ENCODE peak calls at places on chromosomes 16 and 17, in six cellular contexts. I, A, P, G, M and E are unnamed samples.

GRCh38 chr16:17346774-17347569 is 123.8 kb downstream of the XYLT1 start:
- DNase-seq in A (no peak), G (peak; percentile 43), I (no peak), M (no peak), P (peak; percentile 84), E (no peak)

GRCh38 chr17:51427259-51428255 is 167.2 kb downstream of the UTP18 start:
- DNase-seq in M (no peak), I (no peak), A (no peak), P (no peak), G (no peak), E (no peak)

GRCh38 chr17:30151471-30151870 is 34.9 kb downstream of the NSRP1 start:
- DNase-seq in M (no peak), A (no peak), G (no peak), P (no peak), I (no peak), E (no peak)

GRCh38 chr17:28173071-28173561 is 130.6 kb downstream of the NLK start:
- DNase-seq in G (no peak), I (peak; percentile 10), P (no peak), M (no peak), A (no peak), E (no peak)

GRCh38 chr17:63623786-63624185 is 1.6 kb downstream of the MAP3K3 start:
- DNase-seq in M (no peak), P (no peak), A (no peak), G (no peak), I (no peak), E (no peak)

GRCh38 chr17:59878624-59879023 is 14.1 kb downstream of the TUBD1 start:
- DNase-seq in M (no peak), P (no peak), A (no peak), I (no peak), G (no peak), E (no peak)

GRCh38 chr16:84120023-84120422 is 3.3 kb upstream of the MBTPS1 start:
- DNase-seq in A (no peak), G (no peak), I (no peak), P (no peak), M (no peak), E (no peak)

GRCh38 chr16:20944861-20945390 is 44.4 kb downstream of the LYRM1 start:
- DNase-seq in M (no peak), I (peak; percentile 32), P (no peak), A (peak; percentile 43), G (peak; percentile 29), E (no peak)

GRCh38 chr17:60902399-60902798 is 224.7 kb downstream of the BCAS3 start:
- DNase-seq in P (no peak), M (no peak), I (peak; percentile 2), G (no peak), A (no peak), E (no peak)

GRCh38 chr17:61088556-61088955 is 311.1 kb upstream of the TBX2 start:
- DNase-seq in P (no peak), M (no peak), I (no peak), G (no peak), A (no peak), E (no peak)

GRCh38 chr16:3656491-3657468 is 2.3 kb downstream of the DNASE1 start:
- DNase-seq in I (no peak), G (no peak), A (no peak), M (peak; percentile 77), P (no peak), E (no peak)

GRCh38 chr16:17302620-17303019 is 168.1 kb downstream of the XYLT1 start:
- DNase-seq in P (no peak), A (no peak), G (no peak), I (no peak), M (no peak), E (no peak)

GRCh38 chr17:74450231-74450630 is 16.2 kb upstream of the CD300A start:
- DNase-seq in I (no peak), G (no peak), M (no peak), A (no peak), P (no peak), E (no peak)

GRCh38 chr16:10817963-10818941 is at the start of gene TVP23A:
- DNase-seq in P (no peak), I (peak; percentile 38), G (no peak), A (peak; percentile 13), M (no peak), E (no peak)

GRCh38 chr17:77327181-77327565 is 186.4 kb downstream of the SEC14L1 start:
- DNase-seq in I (no peak), A (no peak), M (no peak), P (no peak), G (no peak), E (no peak)

GRCh38 chr16:13427943-13428342 is 492.0 kb upstream of the ERCC4 start:
- DNase-seq in G (no peak), P (no peak), M (no peak), I (no peak), A (no peak), E (no peak)

GRCh38 chr16:63363738-63364137 is 1327.5 kb upstream of the CDH8 start:
- DNase-seq in P (no peak), A (no peak), G (no peak), M (no peak), I (no peak), E (no peak)

GRCh38 chr17:58492238-58493121 is 4.3 kb upstream of the HSF5 start:
- DNase-seq in A (no peak), I (no peak), M (no peak), G (no peak), P (no peak), E (no peak)

GRCh38 chr16:66979011-66979717 is 9.2 kb upstream of the CES4A start:
- DNase-seq in I (peak; percentile 68), G (no peak), A (peak; percentile 22), P (no peak), M (no peak), E (no peak)

GRCh38 chr17:59084154-59084553 is 22.5 kb downstream of the TRIM37 start:
- DNase-seq in M (no peak), G (no peak), P (no peak), I (no peak), A (no peak), E (no peak)

GRCh38 chr17:72122668-72123495 is 2.1 kb downstream of the SOX9 start:
- DNase-seq in A (peak; percentile 71), M (no peak), I (peak; percentile 74), G (no peak), P (peak; percentile 62), E (no peak)

GRCh38 chr16:12737563-12737962 is 66.1 kb downstream of the CPPED1 start:
- DNase-seq in M (no peak), P (no peak), I (no peak), A (no peak), G (no peak), E (no peak)

GRCh38 chr17:75559958-75560533 is 27.6 kb upstream of the MYO15B start:
- DNase-seq in A (no peak), M (no peak), G (no peak), P (no peak), I (no peak), E (no peak)

GRCh38 chr17:75563063-75563758 is 24.4 kb upstream of the MYO15B start:
- DNase-seq in A (no peak), M (no peak), I (no peak), P (no peak), G (no peak), E (no peak)

GRCh38 chr17:75564195-75564594 is 23.4 kb upstream of the MYO15B start:
- DNase-seq in A (no peak), P (no peak), M (no peak), G (no peak), I (no peak), E (no peak)

GRCh38 chr17:75565066-75565465 is 22.5 kb upstream of the MYO15B start:
- DNase-seq in I (peak; percentile 36), P (no peak), M (no peak), A (no peak), G (no peak), E (no peak)

GRCh38 chr17:75561927-75562603 is 25.5 kb upstream of the MYO15B start:
- DNase-seq in A (no peak), G (no peak), I (peak; percentile 47), P (no peak), M (no peak), E (no peak)
- TF ChIP-seq CTCF in A (no peak), G (no peak), I (no peak), P (no peak), M (no peak), E (no peak)

DNA sequence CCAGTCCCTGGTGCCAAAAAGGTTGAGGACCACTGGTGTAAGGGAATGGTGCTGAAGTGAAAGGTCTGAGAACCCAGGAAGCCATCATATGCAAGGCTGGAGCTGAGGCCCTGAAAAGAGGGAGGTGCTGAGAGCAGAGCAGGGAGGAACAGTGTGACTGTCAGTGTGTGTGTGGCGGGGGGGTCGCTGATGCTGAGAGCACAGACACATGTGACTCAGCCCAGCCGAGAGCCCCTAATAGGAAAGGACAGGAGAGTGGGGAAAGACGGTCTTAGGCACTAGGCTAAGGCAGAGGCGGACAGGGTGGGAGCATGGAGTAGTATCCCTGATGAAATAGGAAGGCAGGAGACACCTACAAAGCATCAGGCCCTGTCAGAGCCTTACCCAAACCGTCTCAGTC is 1.2 kb downstream of the B9D1 start:
- DNase-seq in A (no peak), M (no peak), G (no peak), I (no peak), P (no peak), E (no peak)
- H3K4me3 ChIP-seq in A (no peak overlapping the region), M (no peak overlapping the region), G (no peak overlapping the region), I (no peak overlapping the region), P (no peak overlapping the region), E (peak overlapping the region; percentile 90)

GRCh38 chr17:1808649-1809048 is 21.1 kb downstream of the SMYD4 start:
- DNase-seq in M (no peak), A (no peak), G (no peak), I (no peak), P (no peak), E (no peak)
- TF ChIP-seq CTCF in M (no peak), A (no peak), G (no peak), I (no peak), P (no peak), E (no peak)

GRCh38 chr16:78599271-78599670 is 499.8 kb downstream of the WWOX start:
- DNase-seq in I (no peak), P (no peak), G (no peak), A (no peak), M (no peak), E (no peak)

GRCh38 chr16:78598186-78598585 is 498.7 kb downstream of the WWOX start:
- DNase-seq in I (no peak), P (no peak), M (no peak), G (no peak), A (no peak), E (no peak)

GRCh38 chr16:78596996-78597422 is 497.6 kb downstream of the WWOX start:
- DNase-seq in P (no peak), M (no peak), A (no peak), G (no peak), I (no peak), E (no peak)

GRCh38 chr16:78594191-78594590 is 494.7 kb downstream of the WWOX start:
- DNase-seq in P (no peak), M (no peak), G (no peak), I (no peak), A (no peak), E (no peak)

DNA sequence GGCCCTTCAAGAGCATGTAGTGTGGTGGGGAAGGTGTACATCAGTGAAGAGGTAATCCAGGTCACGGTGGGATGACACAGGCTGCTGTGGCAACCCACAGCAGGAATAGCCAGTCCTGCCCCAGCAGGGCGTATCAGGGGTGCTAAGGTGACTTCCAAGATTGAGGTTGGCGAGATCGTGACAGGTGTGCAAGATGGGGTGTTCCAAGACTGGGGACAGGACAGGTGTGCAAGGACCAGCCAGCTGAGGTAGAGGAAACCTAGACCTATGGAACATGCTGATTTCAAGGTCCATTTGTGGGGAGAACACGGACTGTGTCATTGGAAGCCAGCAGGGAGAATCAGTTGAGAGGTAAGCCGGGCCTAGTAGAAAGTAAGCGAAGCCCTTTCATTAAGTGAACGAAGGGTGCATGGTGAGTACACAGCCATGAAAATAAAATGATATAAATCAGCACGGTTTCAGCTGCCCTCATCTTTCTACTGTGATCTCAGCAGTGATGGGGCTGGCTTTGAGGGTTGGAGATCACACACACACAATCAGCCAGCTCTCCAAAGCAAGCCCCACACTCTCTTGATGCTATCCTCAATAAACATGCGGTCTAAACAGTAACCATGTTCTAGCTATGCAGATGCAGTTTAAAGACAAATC is 497.0 kb downstream of the WWOX start:
- DNase-seq in M (no peak), A (no peak), G (no peak), P (no peak), I (no peak), E (no peak)
- H3K4me3 ChIP-seq in M (no peak overlapping the region), A (no peak overlapping the region), G (no peak overlapping the region), P (no peak overlapping the region), I (no peak overlapping the region), E (no peak overlapping the region)